ENCODE peak calls at places on chromosomes 2 and 18, in five cellular contexts. B is adrenal gland; J is CD4-positive, CD25-positive, alpha-beta regulatory T cell; M is brain microvascular endothelial cell; P is tibial artery. C is an unnamed sample.

GRCh38 chr2:167929461-167929860 is 317.9 kb downstream of the STK39 start:
- DNase-seq in B (no peak), J (no peak), M (no peak), P (no peak), C (no peak)

GRCh38 chr2:206502729-206503128 is 59.4 kb downstream of the ADAM23 start:
- DNase-seq in B (no peak), J (no peak), M (no peak), P (no peak), C (no peak)

GRCh38 chr18:46226461-46226860 is 122.3 kb downstream of the HAUS1 start:
- DNase-seq in B (no peak), J (no peak), M (peak), P (no peak), C (peak)

GRCh38 chr2:105592288-105592687 is 152.4 kb upstream of the NCK2 start:
- DNase-seq in B (peak), J (no peak), M (no peak), P (no peak), C (no peak)

GRCh38 chr2:8435608-8436007 is 246.2 kb upstream of the ID2 start:
- DNase-seq in B (no peak), J (no peak), M (no peak), P (no peak), C (peak)

GRCh38 chr18:34637094-34637801 is 72.8 kb upstream of the DTNA start:
- DNase-seq in B (no peak), J (no peak), M (no peak), P (no peak), C (no peak)

GRCh38 chr18:7480853-7481252 is 86.3 kb upstream of the PTPRM start:
- DNase-seq in B (no peak), J (no peak), M (no peak), P (no peak), C (no peak)

GRCh38 chr18:10015941-10016819 is 102.4 kb downstream of the VAPA start:
- DNase-seq in B (no peak), J (no peak), M (peak), P (no peak), C (peak)

GRCh38 chr2:72991980-72992733 is 74.8 kb downstream of the EMX1 start:
- DNase-seq in B (no peak), J (no peak), M (no peak), P (no peak), C (no peak)

GRCh38 chr2:231883468-231883881 is 42.7 kb downstream of the NPPC start:
- DNase-seq in B (peak), J (no peak), M (no peak), P (no peak), C (no peak)

GRCh38 chr18:3321133-3321812 is 59.3 kb downstream of the MYL12B start:
- DNase-seq in B (peak), J (no peak), M (peak), P (no peak), C (peak)

GRCh38 chr2:65431417-65432226 is 777 bp downstream of the SPRED2 start:
- DNase-seq in B (peak), J (peak), M (no peak), P (peak), C (no peak)

GRCh38 chr2:99811544-99811943 is 321.7 kb upstream of the REV1 start:
- DNase-seq in B (no peak), J (no peak), M (peak), P (no peak), C (peak)

GRCh38 chr2:137168564-137168963 is 403.2 kb downstream of the THSD7B start:
- DNase-seq in B (peak), J (no peak), M (no peak), P (no peak), C (peak)

GRCh38 chr2:217491271-217491670 is 511.5 kb downstream of the TNS1 start:
- DNase-seq in B (no peak), J (no peak), M (no peak), P (no peak), C (no peak)

GRCh38 chr2:107576991-107577390 is 249.7 kb upstream of the RGPD4 start:
- DNase-seq in B (no peak), J (no peak), M (no peak), P (no peak), C (no peak)

GRCh38 chr2:85133751-85134254 is 611 bp downstream of the TCF7L1 start:
- DNase-seq in B (peak), J (no peak), M (no peak), P (peak), C (no peak)

GRCh38 chr2:37340637-37341036 is 3.8 kb upstream of the QPCT start:
- DNase-seq in B (no peak), J (no peak), M (no peak), P (no peak), C (no peak)

GRCh38 chr18:32439802-32440201 is 30.9 kb downstream of the GAREM1 start:
- DNase-seq in B (no peak), J (no peak), M (no peak), P (no peak), C (no peak)

GRCh38 chr2:30883184-30883583 is 75.9 kb upstream of the CAPN13 start:
- DNase-seq in B (no peak), J (no peak), M (no peak), P (no peak), C (no peak)

GRCh38 chr18:79922971-79923411 is 28.5 kb downstream of the SLC66A2 start:
- DNase-seq in B (peak), J (no peak), M (no peak), P (peak), C (no peak)

GRCh38 chr2:45964226-45964841 is 312.9 kb downstream of the PRKCE start:
- DNase-seq in B (peak), J (no peak), M (peak), P (peak), C (peak)

GRCh38 chr18:6370886-6371635 is 43.6 kb downstream of the L3MBTL4 start:
- DNase-seq in B (no peak), J (no peak), M (no peak), P (no peak), C (no peak)

GRCh38 chr2:237687666-237688065 is 60.3 kb downstream of the LRRFIP1 start:
- DNase-seq in B (peak), J (peak), M (peak), P (peak), C (peak)

GRCh38 chr2:233059547-233059796 is 670 bp upstream of the INPP5D start:
- DNase-seq in B (no peak), J (no peak), M (no peak), P (no peak), C (no peak)

GRCh38 chr2:233061007-233061590 is 957 bp downstream of the INPP5D start:
- DNase-seq in B (no peak), J (no peak), M (no peak), P (no peak), C (no peak)

GRCh38 chr2:233059797-233060499 is at the start of gene INPP5D:
- DNase-seq in B (no peak), J (peak), M (no peak), P (peak), C (no peak)

GRCh38 chr2:233061591-233062446 is 1.7 kb downstream of the INPP5D start:
- DNase-seq in B (peak), J (no peak), M (no peak), P (peak), C (no peak)

GRCh38 chr2:233060500-233061006 is 411 bp downstream of the INPP5D start:
- DNase-seq in B (no peak), J (no peak), M (no peak), P (no peak), C (no peak)
- H3K4me3 ChIP-seq in B (peak), J (peak), M (no peak), P (peak), C (no peak)

DNA sequence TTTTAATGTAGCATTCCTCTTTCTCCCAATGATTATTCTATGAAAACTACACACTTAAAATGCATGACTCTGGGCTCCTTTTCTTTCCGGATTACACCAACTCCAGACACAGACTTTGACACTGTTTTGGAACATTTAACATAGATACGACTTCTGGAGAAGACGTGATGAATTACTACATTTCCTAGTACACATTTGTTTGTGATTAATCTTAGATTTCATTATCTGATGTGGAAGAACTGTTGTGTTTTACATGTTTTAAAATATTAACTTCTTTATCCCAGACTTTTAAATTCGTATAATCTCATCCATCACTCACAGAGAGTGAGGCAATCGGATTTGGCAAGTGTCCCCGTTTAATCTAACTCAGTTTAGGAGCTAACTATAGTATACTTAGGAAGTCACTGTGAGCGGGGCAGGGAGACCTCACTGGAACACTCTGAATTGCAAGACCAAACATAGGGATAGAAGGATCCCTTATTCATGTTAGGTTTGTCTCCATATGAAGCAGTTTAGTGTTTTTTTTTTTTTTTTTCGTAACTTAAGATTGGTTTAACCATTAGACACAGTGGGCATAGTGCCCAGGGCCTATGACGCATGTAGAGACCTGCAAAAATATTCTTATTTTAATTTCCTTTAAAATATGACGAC is 66.7 kb downstream of the PDE1A start:
- DNase-seq in B (peak), J (no peak), M (no peak), P (peak), C (no peak)
- H3K4me3 ChIP-seq in B (no peak), J (no peak), M (no peak), P (peak), C (no peak)

DNA sequence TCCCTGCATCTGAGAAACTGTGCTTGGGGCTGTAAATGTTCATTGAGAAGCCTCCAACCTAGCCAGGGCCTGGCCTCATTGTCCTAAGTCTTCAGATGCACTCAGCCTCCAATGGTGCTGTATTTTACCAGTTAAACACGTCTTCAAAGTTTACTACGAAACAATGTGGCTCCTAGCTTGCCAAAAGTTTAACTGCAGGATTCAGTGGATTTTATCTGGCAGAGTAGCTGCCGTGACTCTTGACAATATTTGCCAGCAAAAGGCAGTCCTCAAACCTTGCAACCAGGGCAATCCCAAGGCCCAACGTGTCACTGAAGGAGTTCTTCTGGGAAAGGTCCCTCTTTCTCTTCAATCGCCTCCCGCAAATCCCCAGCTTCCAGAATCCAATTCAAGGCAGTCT is 1.1 kb downstream of the PID1 start:
- DNase-seq in B (no peak), J (no peak), M (no peak), P (no peak), C (no peak)
- H3K4me3 ChIP-seq in B (peak), J (no peak), M (no peak), P (peak), C (no peak)

GRCh38 chr18:13470555-13471494 is 252.3 kb downstream of the LDLRAD4 start:
- DNase-seq in B (peak), J (no peak), M (no peak), P (no peak), C (no peak)
- H3K4me3 ChIP-seq in B (no peak), J (no peak), M (no peak), P (no peak), C (no peak)

GRCh38 chr18:75249672-75250470 is 39.3 kb downstream of the TSHZ1 start:
- DNase-seq in B (no peak), J (peak), M (no peak), P (no peak), C (no peak)

GRCh38 chr18:75249192-75249551 is 38.6 kb downstream of the TSHZ1 start:
- DNase-seq in B (no peak), J (no peak), M (no peak), P (no peak), C (no peak)

GRCh38 chr18:75247601-75248421 is 37.2 kb downstream of the TSHZ1 start:
- DNase-seq in B (no peak), J (peak), M (peak), P (no peak), C (peak)

GRCh38 chr18:75247041-75247551 is 36.5 kb downstream of the TSHZ1 start:
- DNase-seq in B (no peak), J (no peak), M (no peak), P (no peak), C (peak)

DNA sequence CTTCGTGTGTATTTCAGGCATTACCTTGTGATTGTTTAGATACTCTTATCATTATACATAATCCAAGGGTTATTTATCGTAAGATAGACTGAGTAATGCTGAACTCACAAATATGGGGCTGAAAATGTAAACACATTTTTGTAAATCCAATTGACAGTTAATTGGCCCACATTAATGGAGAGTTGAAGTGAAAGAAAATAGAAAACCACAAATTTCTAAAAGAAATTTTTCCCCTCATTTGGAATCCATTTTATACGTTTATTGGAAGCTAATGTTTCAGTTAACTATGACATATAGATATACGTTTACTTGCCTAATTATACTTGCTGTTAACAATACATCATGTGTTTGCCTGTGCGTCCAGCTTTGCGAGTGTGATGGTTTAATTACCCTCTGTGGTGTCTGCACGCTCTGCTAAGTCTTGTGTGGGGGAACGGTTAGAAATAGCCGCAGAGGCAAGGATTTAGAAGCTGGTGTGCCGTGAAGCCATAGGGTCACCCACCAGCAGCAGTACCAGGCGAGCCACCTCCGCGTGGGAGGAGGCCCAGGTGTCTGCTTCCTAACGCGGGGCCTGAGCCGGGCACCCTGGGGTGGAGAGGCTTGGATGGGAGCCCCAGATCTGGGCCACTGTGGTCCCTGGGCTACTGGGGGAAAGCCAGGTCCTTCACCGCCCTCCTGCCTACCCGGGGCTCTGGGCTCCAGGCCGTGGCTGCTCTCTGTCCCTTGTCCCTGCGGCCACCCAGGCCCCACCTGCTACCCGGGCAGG is 38.0 kb downstream of the TSHZ1 start:
- DNase-seq in B (no peak), J (no peak), M (no peak), P (no peak), C (no peak)
- H3K4me3 ChIP-seq in B (peak), J (peak), M (no peak), P (peak), C (no peak)

DNA sequence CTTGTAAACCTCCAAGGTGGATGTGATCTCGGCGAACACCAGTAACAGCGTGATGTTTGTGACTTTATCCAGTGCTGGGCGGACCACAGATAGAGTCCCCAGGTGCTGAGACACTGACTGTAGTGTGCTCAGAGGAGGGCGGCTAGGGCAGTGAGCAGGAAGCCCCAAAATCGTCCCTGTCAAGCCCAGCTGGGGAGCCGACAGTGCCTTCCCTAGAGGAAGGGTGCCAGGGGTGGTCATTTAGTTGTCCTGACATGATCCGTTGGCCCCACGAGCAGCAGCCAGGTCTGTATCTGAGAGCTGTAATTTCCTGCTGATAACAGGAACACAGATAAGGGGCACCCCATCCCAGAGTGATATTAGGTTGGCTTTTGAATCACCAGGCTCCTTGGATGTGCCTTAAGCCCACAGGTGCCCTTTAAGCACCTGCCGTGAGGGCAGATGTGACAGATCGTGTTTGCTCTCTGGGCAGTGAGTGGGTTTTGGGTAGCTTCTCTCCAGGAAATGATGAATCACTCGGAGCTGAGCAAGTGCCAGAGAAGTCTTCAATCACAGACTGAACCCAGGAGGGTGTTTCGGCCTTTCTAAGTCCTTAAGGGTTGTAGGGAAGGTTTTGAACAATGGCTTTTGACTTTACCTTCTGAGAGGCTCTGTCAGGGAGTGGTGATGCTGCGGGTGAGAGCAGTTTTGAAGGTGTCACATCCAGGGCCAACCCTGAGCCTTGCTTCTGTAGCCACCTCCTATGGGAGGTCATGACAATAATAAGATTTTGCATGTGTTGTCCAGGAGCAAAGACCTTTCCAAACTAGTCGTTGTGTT is 7.7 kb downstream of the LPIN1 start:
- DNase-seq in B (peak), J (peak), M (peak), P (no peak), C (no peak)
- H3K4me3 ChIP-seq in B (peak), J (peak), M (no peak), P (no peak), C (no peak)

DNA sequence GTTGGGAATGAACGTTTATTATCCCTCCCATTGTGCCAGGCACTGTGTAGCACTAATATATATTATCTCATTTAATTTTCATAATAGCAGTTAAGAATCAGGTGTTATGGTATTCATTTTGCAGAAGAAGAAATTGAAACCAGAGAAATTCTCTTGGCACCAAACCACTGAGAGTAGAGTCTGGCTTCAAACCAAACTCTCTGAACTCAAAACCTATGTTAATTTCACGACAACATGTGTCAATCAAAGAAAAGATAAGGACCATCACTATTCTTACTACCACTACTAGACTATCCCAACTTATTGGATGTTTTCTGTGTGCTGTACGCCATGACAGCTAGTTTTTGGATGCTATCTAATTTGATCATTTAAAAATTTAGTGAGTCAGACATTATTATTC is 24.1 kb upstream of the ZEB2 start:
- DNase-seq in B (no peak), J (no peak), M (no peak), P (no peak), C (no peak)
- H3K4me3 ChIP-seq in B (no peak), J (no peak), M (no peak), P (no peak), C (no peak)